ENCODE peak calls at places on chromosomes 6 and 20, in seven cellular contexts. G is T-helper 2 cell; T is GM12892; N is upper lobe of right lung; J is CD4-positive, CD25-positive, alpha-beta regulatory T cell; D is frontal cortex; I is stimulated activated CD4-positive, alpha-beta T cell treated with anti-CD3 and anti-CD28 coated beads, Interleukin-4, amount 100 ng/mL, for 48 hours. A is an unnamed sample.

GRCh38 chr20:60138263-60139127 is 180.3 kb downstream of the CDH26 start:
- DNase-seq in D (no peak), G (peak), I (peak), J (peak), N (peak), T (no peak), A (no peak)

GRCh38 chr20:55103188-55103587 is 627.8 kb downstream of the DOK5 start:
- DNase-seq in I (no peak), D (no peak), J (no peak), T (no peak), G (no peak), N (no peak), A (no peak)

GRCh38 chr20:9503530-9504251 is 10.7 kb upstream of the LAMP5 start:
- DNase-seq in D (no peak), N (no peak), J (no peak), G (no peak), I (no peak), T (no peak), A (no peak)

GRCh38 chr20:17794400-17794799 is 94.6 kb downstream of the BANF2 start:
- DNase-seq in N (no peak), T (no peak), I (no peak), G (no peak), D (peak), J (no peak), A (no peak)

GRCh38 chr20:20411382-20411781 is 43.5 kb downstream of the INSM1 start:
- DNase-seq in I (no peak), G (no peak), J (no peak), N (no peak), D (no peak), T (no peak), A (no peak)

GRCh38 chr6:101195581-101195980 is 197.9 kb upstream of the GRIK2 start:
- DNase-seq in I (no peak), T (no peak), D (peak), J (no peak), N (no peak), G (no peak), A (no peak)

GRCh38 chr6:22231616-22232015 is 65.2 kb downstream of the PRL start:
- DNase-seq in G (no peak), J (no peak), D (no peak), I (no peak), T (no peak), N (no peak), A (no peak)

GRCh38 chr6:41386594-41386993 is 51.2 kb downstream of the NCR2 start:
- DNase-seq in G (no peak), T (no peak), D (no peak), I (no peak), J (no peak), N (no peak), A (no peak)

GRCh38 chr6:38495922-38496635 is 143.7 kb downstream of the BTBD9 start:
- DNase-seq in J (peak), G (no peak), N (no peak), T (no peak), I (no peak), D (no peak), A (no peak)

GRCh38 chr6:119158057-119158848 is 79.8 kb upstream of the FAM184A start:
- DNase-seq in T (no peak), N (no peak), G (no peak), I (no peak), D (no peak), J (no peak), A (no peak)

GRCh38 chr20:44738779-44739477 is 6.7 kb upstream of the KCNK15 start:
- DNase-seq in T (peak), J (peak), G (no peak), I (peak), D (peak), N (no peak), A (no peak)

GRCh38 chr6:87473419-87473903 is 687 bp downstream of the SLC35A1 start:
- DNase-seq in G (peak), J (peak), N (no peak), D (peak), I (peak), T (no peak), A (no peak)

GRCh38 chr20:62873280-62873679 is 11.7 kb upstream of the TCFL5 start:
- DNase-seq in I (no peak), J (no peak), D (no peak), N (no peak), T (no peak), G (no peak), A (no peak)

GRCh38 chr6:6972456-6972855 is 135.3 kb upstream of the RREB1 start:
- DNase-seq in T (no peak), G (no peak), N (no peak), I (no peak), D (no peak), J (no peak), A (no peak)

GRCh38 chr6:39965716-39966115 is 31.5 kb upstream of the MOCS1 start:
- DNase-seq in J (no peak), T (no peak), N (no peak), I (no peak), G (no peak), D (no peak), A (no peak)